ENCODE peak calls at places on chromosomes 13 and 19, in seven cellular contexts. P, T, E, Z, N, J and H are unnamed samples.
A peak's percentile ranks its signal among the peaks of the same experiment; 100 is the strongest.

GRCh38 chr13:91045351-91046034 is 302.0 kb upstream of the MIR17HG start:
- DNase-seq in Z (no peak), T (peak; percentile 33), E (no peak), J (peak; percentile 13), N (peak; percentile 9), P (no peak), H (no peak)

GRCh38 chr13:32150239-32150638 is 118.7 kb downstream of the FRY start:
- DNase-seq in Z (no peak), P (no peak), T (no peak), N (peak; percentile 29), E (no peak), J (no peak), H (no peak)

GRCh38 chr13:76879211-76879875 is 6.9 kb downstream of the KCTD12 start:
- DNase-seq in E (peak; percentile 25), T (peak; percentile 65), Z (peak; percentile 65), N (peak; percentile 71), J (peak; percentile 33), P (peak; percentile 46), H (peak; percentile 23)

GRCh38 chr19:1143828-1144399 is 30.2 kb downstream of the SBNO2 start:
- DNase-seq in T (no peak), P (no peak), J (no peak), E (no peak), N (no peak), Z (no peak), H (no peak)

GRCh38 chr13:50401721-50402510 is 386.7 kb downstream of the KCNRG start:
- DNase-seq in N (peak; percentile 87), J (no peak), P (no peak), T (peak; percentile 59), Z (no peak), E (no peak), H (no peak)

GRCh38 chr13:40597735-40598365 is 68.6 kb downstream of the FOXO1 start:
- DNase-seq in N (no peak), P (no peak), Z (no peak), J (no peak), E (no peak), T (no peak), H (peak; percentile 42)

GRCh38 chr13:21074601-21075302 is 13.4 kb upstream of the LATS2 start:
- DNase-seq in P (no peak), Z (no peak), T (no peak), N (no peak), E (peak; percentile 29), J (no peak), H (peak; percentile 35)

GRCh38 chr13:43720780-43721397 is 65.9 kb downstream of the ENOX1 start:
- DNase-seq in T (peak; percentile 73), P (no peak), N (no peak), E (no peak), J (no peak), Z (no peak), H (no peak)

GRCh38 chr13:102191951-102192461 is 209.8 kb downstream of the FGF14 start:
- DNase-seq in T (peak; percentile 51), N (peak; percentile 91), P (no peak), J (no peak), E (no peak), Z (no peak), H (no peak)

GRCh38 chr19:18057557-18057956 is 29.2 kb downstream of the IL12RB1 start:
- DNase-seq in E (no peak), J (no peak), T (no peak), Z (peak; percentile 41), N (no peak), P (no peak), H (peak; percentile 27)

GRCh38 chr19:1064661-1065605 is 2.0 kb upstream of the ARHGAP45 start:
- DNase-seq in Z (peak; percentile 76), J (peak; percentile 84), E (no peak), P (peak; percentile 81), T (peak; percentile 69), N (peak; percentile 67), H (peak; percentile 74)

GRCh38 chr13:84927442-84928169 is 871.6 kb downstream of the SLITRK6 start:
- DNase-seq in P (no peak), Z (no peak), T (no peak), E (no peak), N (no peak), J (no peak), H (no peak)

GRCh38 chr13:52455677-52456041 is 381 bp downstream of the CKAP2 start:
- DNase-seq in P (peak; percentile 77), Z (peak; percentile 66), N (peak; percentile 52), J (peak; percentile 92), T (peak; percentile 41), E (peak; percentile 64), H (peak; percentile 65)

GRCh38 chr13:34172048-34172447 is 354.1 kb downstream of the RFC3 start:
- DNase-seq in T (peak; percentile 28), J (no peak), E (no peak), Z (no peak), N (no peak), P (no peak), H (no peak)

GRCh38 chr13:94028234-94029145 is 451.0 kb downstream of the DCT start:
- DNase-seq in J (no peak), N (no peak), Z (no peak), T (no peak), P (no peak), E (no peak), H (no peak)

GRCh38 chr13:84985860-84986259 is 813.4 kb downstream of the SLITRK6 start:
- DNase-seq in N (no peak), T (no peak), P (no peak), E (no peak), J (no peak), Z (no peak), H (no peak)

GRCh38 chr19:17719730-17720486 is 628 bp downstream of the MAP1S start:
- DNase-seq in J (peak; percentile 56), T (peak; percentile 34), Z (no peak), E (no peak), N (no peak), P (peak; percentile 65), H (peak; percentile 76)

GRCh38 chr13:99266827-99267226 is 8.6 kb upstream of the GPR18 start:
- DNase-seq in N (no peak), Z (no peak), P (no peak), E (no peak), T (peak; percentile 45), J (no peak), H (no peak)

GRCh38 chr13:94682229-94682628 is 30.1 kb downstream of the SOX21 start:
- DNase-seq in P (no peak), Z (no peak), J (no peak), N (no peak), E (no peak), T (no peak), H (no peak)

GRCh38 chr13:80716610-80717081 is 375.7 kb upstream of the SPRY2 start:
- DNase-seq in T (no peak), N (no peak), E (no peak), Z (no peak), P (no peak), J (peak; percentile 60), H (no peak)

GRCh38 chr19:50778906-50779430 is 8.7 kb downstream of the GPR32 start:
- DNase-seq in E (no peak), P (no peak), N (no peak), T (no peak), J (no peak), Z (no peak), H (no peak)
- H3K27me3 ChIP-seq in E (no peaks in the 10 kb centered on the region), P (peaks cover 86% of the 10 kb centered on the region), N (peaks cover 14% of the 10 kb centered on the region), T (peaks cover 71% of the 10 kb centered on the region), J (peaks cover 57% of the 10 kb centered on the region), Z (peaks cover 25% of the 10 kb centered on the region), H (peaks cover 39% of the 10 kb centered on the region)

DNA sequence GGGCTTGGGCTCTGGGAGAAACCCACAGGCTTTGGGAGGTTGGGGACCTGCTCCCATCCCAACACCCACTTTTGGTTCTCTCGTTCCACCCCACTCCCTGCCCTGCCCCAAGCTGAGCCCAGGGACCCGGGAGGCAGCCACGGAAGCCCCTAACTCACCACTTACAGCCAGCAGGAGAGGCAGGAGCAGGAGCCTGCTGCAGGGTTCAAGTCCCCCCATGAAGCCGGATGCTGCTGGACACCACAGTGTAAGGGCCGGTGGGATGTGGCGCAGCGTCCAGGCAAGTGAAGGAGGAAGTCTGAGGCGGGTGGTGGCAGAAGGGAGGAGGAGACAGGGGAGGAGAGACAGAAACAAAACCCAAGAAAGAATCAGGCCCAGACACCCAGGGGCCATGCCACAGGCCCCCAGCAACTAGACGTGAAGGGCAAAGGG is at the start of gene TYROBP:
- DNase-seq in P (no peak), Z (no peak), E (no peak), T (no peak), J (no peak), N (no peak), H (no peak)
- H3K4me3 ChIP-seq in P (no peak within 1 kb of the TSS), Z (peak within 1 kb of the TSS; percentile 42), E (no peak within 1 kb of the TSS), T (no peak within 1 kb of the TSS), J (no peak within 1 kb of the TSS), N (no peak within 1 kb of the TSS), H (no peak within 1 kb of the TSS)

DNA sequence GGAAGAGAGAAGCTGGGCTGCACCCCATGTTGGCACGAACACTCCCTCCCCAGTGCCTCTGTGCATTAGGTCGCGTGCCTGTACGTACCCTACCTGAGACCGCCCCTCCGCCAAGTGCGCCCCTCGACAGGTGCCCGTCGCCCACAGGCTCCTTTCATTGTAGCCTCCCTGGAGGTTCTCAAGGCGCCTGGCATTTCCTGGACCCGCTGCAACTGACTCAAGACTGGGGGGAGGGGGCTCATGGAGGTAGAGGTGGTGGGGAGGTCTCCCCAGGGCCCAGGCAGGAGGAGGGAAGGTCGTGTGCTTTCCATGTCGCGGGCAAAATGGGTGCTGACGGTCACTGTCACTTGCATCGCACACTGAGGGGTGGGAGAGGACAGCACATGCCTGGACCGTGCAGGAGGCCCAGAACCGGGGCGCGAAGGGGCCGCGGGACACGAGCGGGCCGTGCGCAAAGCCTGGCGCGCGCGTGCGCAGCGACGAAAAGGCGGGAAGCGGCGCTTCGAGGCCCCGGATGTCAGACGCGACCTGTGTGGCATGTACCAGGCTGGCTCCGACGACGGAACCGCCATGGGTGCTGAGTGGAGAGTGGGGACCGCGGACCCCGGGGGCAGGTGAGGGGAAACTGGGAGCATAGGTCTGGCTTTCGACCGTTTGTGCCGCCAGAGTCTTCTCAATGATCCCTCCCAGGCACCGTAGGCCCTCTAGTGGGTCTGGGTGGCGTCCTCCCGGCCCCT is 16.5 kb downstream of the NFIX start:
- DNase-seq in P (no peak), E (no peak), J (no peak), N (no peak), Z (no peak), T (no peak), H (no peak)
- H3K27me3 ChIP-seq in P (peaks cover 18% of the 10 kb centered on the region), E (no peaks in the 10 kb centered on the region), J (peaks cover 93% of the 10 kb centered on the region), N (no peaks in the 10 kb centered on the region), Z (no peaks in the 10 kb centered on the region), T (no peaks in the 10 kb centered on the region), H (no peaks in the 10 kb centered on the region)

DNA sequence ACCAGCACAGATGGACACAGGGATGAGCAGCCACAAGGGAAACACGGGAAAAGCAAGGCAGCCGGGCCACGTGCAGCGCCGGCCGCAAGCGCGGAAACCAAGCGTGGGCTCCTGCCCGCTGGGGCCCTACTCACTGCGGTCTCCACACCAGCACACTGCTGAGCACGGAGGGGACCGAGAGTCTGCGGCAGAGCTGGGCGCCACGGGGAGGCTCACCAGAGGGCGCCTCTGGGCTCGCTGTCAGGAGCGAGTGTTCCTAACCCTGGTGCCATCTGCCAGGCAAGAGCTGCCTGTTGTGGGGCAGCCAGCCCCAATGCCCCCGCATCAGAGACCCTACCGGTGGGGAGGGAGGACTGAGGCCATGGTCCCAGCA is 26.5 kb downstream of the MPND start:
- DNase-seq in P (peak; percentile 76), J (no peak), N (peak; percentile 56), Z (peak; percentile 42), T (no peak), E (no peak), H (no peak)
- H3K4me3 ChIP-seq in P (no peak overlapping the region), J (no peak overlapping the region), N (no peak overlapping the region), Z (peak overlapping the region; percentile 43), T (no peak overlapping the region), E (no peak overlapping the region), H (no peak overlapping the region)

GRCh38 chr13:27709779-27710178 is 82.5 kb upstream of the GSX1 start:
- DNase-seq in T (no peak), P (no peak), Z (no peak), E (no peak), J (no peak), N (no peak), H (no peak)
- H3K27me3 ChIP-seq in T (peaks cover 3% of the 10 kb centered on the region), P (peaks cover 10% of the 10 kb centered on the region), Z (no peaks in the 10 kb centered on the region), E (no peaks in the 10 kb centered on the region), J (peaks cover 3% of the 10 kb centered on the region), N (no peaks in the 10 kb centered on the region), H (no peaks in the 10 kb centered on the region)